ENCODE peak calls at places on chromosomes 13 and 19, in ten cellular contexts. E is EL; G is dermis microvascular lymphatic vessel endothelial cell; X is ELR; T is CD8-positive, alpha-beta memory T cell; W is Calu3; U is mesothelial cell of epicardium; O is DMS153; C is stimulated activated naive CD8-positive, alpha-beta T cell treated with anti-CD3 and anti-CD28 coated beads, Interleukin-15, Interleukin-2, amounts not matched to agents 100 U/mL and 50 U/mL, for 24 hours; S is NCI-H1048. F is an unnamed sample.

GRCh38 chr19:5926641-5927438 is 12.8 kb downstream of the CAPS start:
- DNase-seq in C (no peak), S (no peak), G (no peak), X (no peak), T (no peak), O (no peak), E (no peak), U (no peak), W (no peak), F (no peak)

GRCh38 chr13:33590936-33591335 is 227.0 kb upstream of the RFC3 start:
- DNase-seq in E (no peak), G (no peak), O (no peak), W (no peak), U (no peak), S (no peak), X (no peak), C (no peak), T (no peak), F (no peak)

GRCh38 chr19:3980353-3981251 is 4.7 kb downstream of the EEF2 start:
- DNase-seq in E (no peak), X (no peak), C (no peak), S (no peak), W (no peak), G (no peak), T (no peak), U (no peak), O (no peak), F (no peak)

GRCh38 chr19:49938662-49939061 is 9.4 kb upstream of the NUP62 start:
- DNase-seq in G (no peak), C (no peak), W (no peak), E (no peak), T (no peak), O (no peak), U (no peak), S (no peak), X (no peak), F (no peak)

GRCh38 chr13:112781881-112782361 is 92.1 kb downstream of the ATP11A start:
- DNase-seq in O (peak), W (no peak), T (no peak), X (no peak), U (no peak), G (peak), S (no peak), E (no peak), C (no peak), F (no peak)

GRCh38 chr13:26623125-26623524 is 65.6 kb downstream of the WASF3 start:
- DNase-seq in X (no peak), E (no peak), W (no peak), S (no peak), C (no peak), O (no peak), G (no peak), T (no peak), U (no peak), F (no peak)

GRCh38 chr13:112697756-112698655 is 8.2 kb downstream of the ATP11A start:
- DNase-seq in T (no peak), X (no peak), E (no peak), O (no peak), S (no peak), U (no peak), C (no peak), W (no peak), G (no peak), F (no peak)

GRCh38 chr13:23025848-23026608 is 154.8 kb upstream of the SGCG start:
- DNase-seq in U (no peak), S (no peak), E (no peak), T (no peak), X (no peak), C (no peak), W (peak), O (no peak), G (no peak), F (no peak)

GRCh38 chr19:4077011-4077382 is 10.3 kb upstream of the ZBTB7A start:
- DNase-seq in S (no peak), E (no peak), G (no peak), U (no peak), X (no peak), W (no peak), T (no peak), C (no peak), O (no peak), F (no peak)

GRCh38 chr13:95656386-95657015 is 12.0 kb upstream of the DZIP1 start:
- DNase-seq in G (no peak), O (no peak), S (no peak), U (no peak), W (no peak), T (no peak), C (no peak), X (no peak), E (no peak), F (no peak)

GRCh38 chr13:21330126-21330861 is 128.8 kb downstream of the ZDHHC20 start:
- DNase-seq in C (no peak), O (no peak), X (peak), S (no peak), E (no peak), U (no peak), W (no peak), G (no peak), T (no peak), F (no peak)

GRCh38 chr19:42140125-42140754 is 8.0 kb upstream of the POU2F2 start:
- DNase-seq in T (no peak), U (peak), S (no peak), X (peak), C (peak), W (no peak), G (peak), O (no peak), E (peak), F (peak)

GRCh38 chr13:112724788-112725345 is 35.0 kb downstream of the ATP11A start:
- DNase-seq in S (no peak), W (no peak), O (no peak), C (no peak), E (no peak), X (no peak), T (no peak), U (no peak), G (no peak), F (no peak)

GRCh38 chr13:31409678-31410356 is 210.0 kb downstream of the B3GLCT start:
- DNase-seq in E (no peak), T (no peak), U (no peak), S (no peak), C (no peak), G (no peak), X (peak), O (no peak), W (no peak), F (no peak)

GRCh38 chr13:76717092-76717491 is 169.1 kb downstream of the KCTD12 start:
- DNase-seq in U (no peak), C (no peak), X (peak), T (no peak), S (no peak), W (no peak), E (peak), O (no peak), G (no peak), F (no peak)

F was measured in K562.